ENCODE peak calls at places on chromosome 11, in nine cellular contexts. U, L, Q, H, R, V, O, W and Y are unnamed samples.

GRCh38 chr11:12599408-12600143 is 74.6 kb upstream of the TEAD1 start:
- DNase-seq in Q (peak), O (no peak), U (peak), R (peak), W (peak), V (no peak), H (peak), L (peak), Y (peak)

GRCh38 chr11:11510939-11511338 is 110.9 kb downstream of the GALNT18 start:
- DNase-seq in H (no peak), R (no peak), L (no peak), V (no peak), O (no peak), W (peak), U (peak), Q (no peak), Y (peak)

GRCh38 chr11:65782816-65783228 is 2.0 kb upstream of the AP5B1 start:
- DNase-seq in H (no peak), R (peak), O (no peak), L (no peak), V (no peak), W (no peak), Q (no peak), U (no peak), Y (no peak)

GRCh38 chr11:35158371-35159081 is 19.6 kb downstream of the CD44 start:
- DNase-seq in W (peak), L (no peak), V (peak), Q (no peak), O (no peak), U (peak), R (no peak), H (peak), Y (peak)

GRCh38 chr11:75534291-75535038 is 8.7 kb upstream of the GDPD5 start:
- DNase-seq in O (no peak), H (no peak), Q (no peak), U (no peak), W (no peak), V (peak), R (no peak), L (no peak), Y (no peak)

GRCh38 chr11:47161134-47161854 is 15.4 kb downstream of the ARFGAP2 start:
- DNase-seq in Q (peak), R (peak), H (peak), V (peak), O (peak), W (peak), U (peak), L (peak), Y (peak)

GRCh38 chr11:86464509-86465221 is 90.0 kb downstream of the CCDC81 start:
- DNase-seq in H (no peak), R (no peak), Q (no peak), W (no peak), O (no peak), U (no peak), V (no peak), L (no peak), Y (no peak)

GRCh38 chr11:36073411-36074203 is 129.7 kb downstream of the LDLRAD3 start:
- DNase-seq in U (peak), O (no peak), V (peak), L (no peak), H (peak), R (no peak), Q (no peak), W (peak), Y (no peak)